ENCODE peak calls at places on chromosome 11, in four cellular contexts. R, E, I and A are unnamed samples.

GRCh38 chr11:77423624-77424023 is 50.3 kb downstream of the PAK1 start:
- DNase-seq in R (no peak), E (no peak), I (no peak), A (no peak)

GRCh38 chr11:65430406-65431217 is 8.0 kb downstream of the NEAT1 start:
- DNase-seq in R (peak), E (no peak), I (no peak), A (no peak)

GRCh38 chr11:104531075-104531474 is 367.1 kb upstream of the PDGFD start:
- DNase-seq in R (peak), E (no peak), I (no peak), A (peak)

GRCh38 chr11:108648528-108648885 is 16.4 kb upstream of the DDX10 start:
- DNase-seq in R (no peak), E (no peak), I (no peak), A (no peak)

GRCh38 chr11:74487875-74488274 is 5.6 kb downstream of the LIPT2 start:
- DNase-seq in R (no peak), E (no peak), I (no peak), A (no peak)

GRCh38 chr11:66883021-66883968 is 26.4 kb downstream of the LRFN4 start:
- DNase-seq in R (peak), E (peak), I (peak), A (peak)

GRCh38 chr11:61854966-61855714 is 27.0 kb downstream of the FADS2 start:
- DNase-seq in R (no peak), E (no peak), I (no peak), A (no peak)

GRCh38 chr11:92651159-92651558 is 318.3 kb upstream of the MTNR1B start:
- DNase-seq in R (no peak), E (no peak), I (no peak), A (no peak)

GRCh38 chr11:122743949-122744876 is 88.7 kb downstream of the UBASH3B start:
- DNase-seq in R (peak), E (peak), I (no peak), A (peak)

GRCh38 chr11:58923300-58923788 is 15.9 kb upstream of the GLYATL1 start:
- DNase-seq in R (no peak), E (peak), I (peak), A (peak)

GRCh38 chr11:121452609-121453150 is at the start of gene SORL1-AS1:
- DNase-seq in R (peak), E (peak), I (no peak), A (no peak)

GRCh38 chr11:94171693-94172440 is 43.2 kb downstream of the PANX1 start:
- DNase-seq in R (no peak), E (peak), I (peak), A (peak)

GRCh38 chr11:3222941-3223905 is 4.6 kb upstream of the MRGPRG start:
- DNase-seq in R (no peak), E (no peak), I (no peak), A (peak)

GRCh38 chr11:5203366-5203765 is 2.9 kb upstream of the OR51V1 start:
- DNase-seq in R (no peak), E (no peak), I (no peak), A (no peak)

GRCh38 chr11:128624269-128625170 is 37.2 kb upstream of the ETS1 start:
- DNase-seq in R (peak), E (peak), I (no peak), A (no peak)

GRCh38 chr11:127998421-127998820 is 588.9 kb downstream of the ETS1 start:
- DNase-seq in R (no peak), E (no peak), I (no peak), A (no peak)

GRCh38 chr11:68954970-68955958 is 25.5 kb downstream of the MRGPRD start:
- DNase-seq in R (no peak), E (no peak), I (no peak), A (no peak)

GRCh38 chr11:23455291-23455864 is 595.1 kb upstream of the CCDC179 start:
- DNase-seq in R (no peak), E (no peak), I (no peak), A (no peak)

GRCh38 chr11:126214446-126215240 is 3.1 kb downstream of the FAM118B start:
- DNase-seq in R (no peak), E (no peak), I (no peak), A (no peak)

GRCh38 chr11:36313750-36314500 is 17.8 kb downstream of the PRR5L start:
- DNase-seq in R (no peak), E (no peak), I (no peak), A (no peak)

GRCh38 chr11:130197386-130198035 is 37.9 kb downstream of the ST14 start:
- DNase-seq in R (no peak), E (no peak), I (no peak), A (no peak)

GRCh38 chr11:104146421-104146820 is 17.5 kb downstream of the PDGFD start:
- DNase-seq in R (no peak), E (no peak), I (no peak), A (no peak)

GRCh38 chr11:61334434-61335354 is 1.7 kb downstream of the TKFC start:
- DNase-seq in R (no peak), E (no peak), I (no peak), A (no peak)

GRCh38 chr11:121152764-121153163 is 51.7 kb downstream of the TECTA start:
- DNase-seq in R (no peak), E (no peak), I (no peak), A (no peak)

GRCh38 chr11:65410936-65411680 is 11.5 kb upstream of the NEAT1 start:
- DNase-seq in R (no peak), E (no peak), I (no peak), A (no peak)

GRCh38 chr11:61816736-61817455 is at the start of gene FADS1:
- DNase-seq in R (peak), E (peak), I (peak), A (peak)

GRCh38 chr11:68325183-68325893 is 12.9 kb downstream of the LRP5 start:
- DNase-seq in R (no peak), E (no peak), I (no peak), A (no peak)

GRCh38 chr11:88231894-88232482 is 56.7 kb upstream of the RAB38 start:
- DNase-seq in R (peak), E (peak), I (peak), A (peak)

GRCh38 chr11:113046866-113047265 is 85.6 kb downstream of the NCAM1 start:
- DNase-seq in R (no peak), E (no peak), I (no peak), A (no peak)

GRCh38 chr11:121961228-121961860 is 154.7 kb downstream of the BLID start:
- DNase-seq in R (no peak), E (no peak), I (peak), A (no peak)

GRCh38 chr11:83818349-83818748 is 532.2 kb upstream of the CCDC90B start:
- DNase-seq in R (no peak), E (no peak), I (no peak), A (no peak)

GRCh38 chr11:95145430-95146063 is 55.9 kb downstream of the ENDOD1 start:
- DNase-seq in R (no peak), E (no peak), I (no peak), A (no peak)

GRCh38 chr11:128575174-128575955 is 12.0 kb downstream of the ETS1 start:
- DNase-seq in R (no peak), E (no peak), I (no peak), A (no peak)

GRCh38 chr11:86143429-86144030 is 74.6 kb upstream of the PICALM start:
- DNase-seq in R (no peak), E (no peak), I (no peak), A (no peak)

GRCh38 chr11:289145-289705 is 299 bp downstream of the PGGHG start:
- DNase-seq in R (peak), E (no peak), I (no peak), A (no peak)

GRCh38 chr11:122817121-122817520 is 21.2 kb upstream of the CRTAM start:
- DNase-seq in R (no peak), E (no peak), I (no peak), A (no peak)